ENCODE peak calls at places on chromosome 9, in nine cellular contexts. B, T, V, P, E, H, L, F and O are unnamed samples.

GRCh38 chr9:81671880-81672280 is 17.5 kb downstream of the TLE1 start:
- DNase-seq in T (no peak), V (peak; percentile 58), L (peak; percentile 41), B (peak; percentile 97), H (peak; percentile 94), E (peak; percentile 70), P (peak; percentile 62), F (no peak), O (no peak)

GRCh38 chr9:131423171-131423581 is 29.3 kb downstream of the PRRC2B start:
- DNase-seq in E (peak; percentile 91), T (peak; percentile 56), B (peak; percentile 84), H (peak; percentile 74), F (peak; percentile 38), V (peak; percentile 62), P (peak; percentile 72), L (peak; percentile 60), O (peak; percentile 30)

GRCh38 chr9:114898741-114899140 is 31.6 kb downstream of the TNFSF8 start:
- DNase-seq in L (peak; percentile 40), E (no peak), T (no peak), B (peak; percentile 36), H (no peak), V (no peak), F (peak; percentile 10), P (no peak), O (no peak)

GRCh38 chr9:136431782-136432350 is 7.8 kb downstream of the INPP5E start:
- DNase-seq in L (no peak), E (no peak), H (no peak), V (no peak), T (no peak), P (no peak), F (no peak), B (no peak), O (no peak)

GRCh38 chr9:33227013-33227398 is 13.0 kb upstream of the SPINK4 start:
- DNase-seq in H (no peak), V (no peak), P (no peak), T (no peak), E (no peak), B (peak; percentile 44), L (no peak), F (no peak), O (no peak)

GRCh38 chr9:86344818-86345217 is 9.4 kb downstream of the TUT7 start:
- DNase-seq in L (no peak), T (no peak), F (no peak), P (no peak), E (no peak), B (no peak), H (no peak), V (no peak), O (no peak)

GRCh38 chr9:13082796-13083195 is 196.7 kb downstream of the MPDZ start:
- DNase-seq in T (no peak), H (no peak), E (no peak), L (no peak), P (no peak), F (no peak), V (peak; percentile 75), B (no peak), O (no peak)

GRCh38 chr9:109232449-109232848 is 65.4 kb upstream of the FRRS1L start:
- DNase-seq in T (no peak), V (no peak), H (no peak), F (no peak), P (no peak), L (no peak), B (no peak), E (peak; percentile 61), O (peak; percentile 61)

GRCh38 chr9:78436873-78437272 is 139.9 kb downstream of the PSAT1 start:
- DNase-seq in E (no peak), V (no peak), T (no peak), B (no peak), F (no peak), L (no peak), H (no peak), P (no peak), O (no peak)

GRCh38 chr9:98416294-98416693 is 160.8 kb upstream of the TBC1D2 start:
- DNase-seq in T (no peak), F (no peak), E (no peak), L (no peak), P (no peak), V (no peak), H (no peak), B (no peak), O (no peak)

GRCh38 chr9:116337015-116337414 is 183.4 kb downstream of the PAPPA start:
- DNase-seq in E (peak; percentile 83), P (no peak), B (no peak), F (no peak), H (no peak), V (no peak), L (no peak), T (no peak), O (peak; percentile 32)

DNA sequence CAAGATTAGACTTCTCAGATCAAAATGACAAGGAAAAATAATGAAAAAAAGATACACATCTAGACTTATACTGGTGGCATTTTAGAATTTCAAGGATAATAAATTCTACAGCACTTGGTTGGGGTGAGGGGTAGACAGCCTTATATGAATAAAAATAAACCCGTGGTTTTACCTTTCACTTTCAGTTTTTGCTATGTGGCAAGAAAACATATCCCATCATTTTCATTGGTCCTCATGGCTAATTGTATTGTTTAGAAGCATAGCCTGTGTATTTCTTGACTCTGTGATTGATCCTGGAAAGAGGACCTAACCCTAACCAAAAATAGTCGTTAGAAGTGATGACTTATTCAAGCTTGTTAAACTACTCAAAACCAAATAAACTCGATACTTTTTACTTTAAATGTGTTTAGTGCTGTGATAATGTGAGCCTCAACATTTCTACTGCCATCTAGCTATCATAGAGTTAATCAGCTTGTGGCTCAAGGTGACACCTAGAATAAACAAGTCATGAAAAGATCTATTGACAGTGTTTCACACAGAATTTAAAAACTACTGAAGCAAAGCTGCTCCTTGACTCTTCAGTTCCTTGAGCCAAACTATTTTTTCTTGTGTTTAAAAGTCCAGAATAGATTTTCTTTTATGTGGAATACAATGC is 153.3 kb upstream of the IZUMO3 start:
- DNase-seq in H (no peak), P (no peak), F (no peak), B (no peak), V (no peak), L (no peak), E (no peak), T (no peak), O (no peak)
- TF ChIP-seq POLR2A in H (no peak), P (no peak), F (no peak), B (no peak), V (no peak), L (no peak), E (no peak), T (no peak), O (no peak)

GRCh38 chr9:706606-707451 is 134.7 kb upstream of the DMRT1 start:
- DNase-seq in H (peak; percentile 85), B (peak; percentile 81), T (no peak), P (peak; percentile 90), V (peak; percentile 64), F (peak; percentile 14), E (peak; percentile 75), L (peak; percentile 76), O (peak; percentile 41)
- TF ChIP-seq POLR2A in H (no peak), B (peak; percentile 43), T (no peak), P (no peak), V (no peak), F (no peak), E (no peak), L (no peak), O (no peak)

GRCh38 chr9:15178621-15179020 is 128.4 kb downstream of the TTC39B start:
- DNase-seq in V (no peak), P (no peak), H (no peak), L (no peak), E (no peak), T (no peak), F (no peak), B (no peak), O (no peak)

GRCh38 chr9:15180124-15180523 is 126.9 kb downstream of the TTC39B start:
- DNase-seq in V (no peak), B (no peak), P (no peak), F (no peak), T (no peak), H (no peak), L (no peak), E (no peak), O (no peak)

GRCh38 chr9:15176821-15177220 is 130.2 kb downstream of the TTC39B start:
- DNase-seq in P (no peak), B (no peak), E (no peak), V (no peak), L (no peak), H (no peak), T (no peak), F (no peak), O (no peak)

GRCh38 chr9:15182755-15183154 is 124.3 kb downstream of the TTC39B start:
- DNase-seq in E (no peak), F (no peak), H (no peak), L (no peak), P (no peak), B (no peak), T (no peak), V (no peak), O (no peak)

GRCh38 chr9:15182003-15182695 is 124.9 kb downstream of the TTC39B start:
- DNase-seq in F (no peak), L (no peak), E (no peak), T (no peak), H (no peak), V (no peak), P (no peak), B (no peak), O (no peak)
- TF ChIP-seq POLR2A in F (no peak), L (no peak), E (no peak), T (no peak), H (no peak), V (no peak), P (no peak), B (no peak), O (no peak)

GRCh38 chr9:126295516-126295915 is 31.1 kb upstream of the MVB12B start:
- DNase-seq in P (no peak), F (no peak), L (no peak), B (no peak), E (no peak), V (no peak), T (no peak), H (no peak), O (no peak)

GRCh38 chr9:126295936-126296600 is 30.6 kb upstream of the MVB12B start:
- DNase-seq in T (no peak), H (no peak), P (no peak), V (no peak), F (no peak), L (no peak), E (no peak), B (no peak), O (peak; percentile 84)

GRCh38 chr9:126293522-126293889 is 33.1 kb upstream of the MVB12B start:
- DNase-seq in P (no peak), E (no peak), B (no peak), V (no peak), T (no peak), F (no peak), H (no peak), L (no peak), O (no peak)

GRCh38 chr9:126295082-126295477 is 31.5 kb upstream of the MVB12B start:
- DNase-seq in F (no peak), T (no peak), P (no peak), E (no peak), H (no peak), B (no peak), L (no peak), V (no peak), O (no peak)

GRCh38 chr9:126294331-126295081 is 32.1 kb upstream of the MVB12B start:
- DNase-seq in B (no peak), E (no peak), T (no peak), L (no peak), H (no peak), P (no peak), F (no peak), V (no peak), O (no peak)
- TF ChIP-seq POLR2A in B (no peak), E (no peak), T (no peak), L (no peak), H (no peak), P (no peak), F (no peak), V (no peak), O (no peak)